ENCODE peak calls at places on chromosomes 1 and 21, in eight cellular contexts. G, T, Q, Y, E, F, W and J are unnamed samples.

GRCh38 chr21:41777934-41778815 is 11.3 kb upstream of the RIPK4 start:
- DNase-seq in G (peak), T (peak), Q (peak), Y (peak), E (peak), F (peak), W (peak), J (peak)

GRCh38 chr1:2783069-2783434 is 18.4 kb downstream of the TTC34 start:
- DNase-seq in G (no peak), T (no peak), Q (no peak), Y (no peak), E (no peak), F (peak), W (no peak), J (no peak)

GRCh38 chr1:74375376-74375775 is 137.0 kb downstream of the LRRC53 start:
- DNase-seq in G (no peak), T (no peak), Q (no peak), Y (no peak), E (no peak), F (no peak), W (no peak), J (no peak)

GRCh38 chr1:234322979-234323378 is 50.3 kb upstream of the COA6 start:
- DNase-seq in G (peak), T (peak), Q (peak), Y (peak), E (no peak), F (peak), W (peak), J (peak)

GRCh38 chr1:207890136-207890738 is 20.7 kb downstream of the CD34 start:
- DNase-seq in G (no peak), T (peak), Q (no peak), Y (peak), E (no peak), F (peak), W (peak), J (peak)

GRCh38 chr1:36829066-36829465 is 205.2 kb downstream of the GRIK3 start:
- DNase-seq in G (no peak), T (no peak), Q (no peak), Y (no peak), E (no peak), F (no peak), W (no peak), J (no peak)

GRCh38 chr1:38005195-38006007 is at the start of gene FHL3:
- DNase-seq in G (no peak), T (peak), Q (peak), Y (peak), E (no peak), F (peak), W (peak), J (peak)

GRCh38 chr1:25875154-25875855 is at the start of gene PAQR7:
- DNase-seq in G (peak), T (peak), Q (peak), Y (peak), E (no peak), F (peak), W (peak), J (peak)

GRCh38 chr1:211603191-211603701 is 24.3 kb upstream of the SLC30A1 start:
- DNase-seq in G (no peak), T (no peak), Q (no peak), Y (no peak), E (no peak), F (no peak), W (no peak), J (no peak)

GRCh38 chr1:38779491-38779890 is 80.1 kb downstream of the RRAGC start:
- DNase-seq in G (no peak), T (no peak), Q (no peak), Y (no peak), E (no peak), F (no peak), W (no peak), J (no peak)

GRCh38 chr1:248748211-248748610 is 7.3 kb downstream of the LYPD8 start:
- DNase-seq in G (no peak), T (no peak), Q (no peak), Y (no peak), E (no peak), F (no peak), W (no peak), J (no peak)

GRCh38 chr1:230568008-230568407 is 74.3 kb upstream of the COG2 start:
- DNase-seq in G (peak), T (no peak), Q (no peak), Y (peak), E (peak), F (no peak), W (peak), J (peak)
- TF ChIP-seq CTCF in G (no peak), T (no peak), Q (no peak), Y (peak), E (peak), F (no peak), W (no peak), J (peak)

DNA sequence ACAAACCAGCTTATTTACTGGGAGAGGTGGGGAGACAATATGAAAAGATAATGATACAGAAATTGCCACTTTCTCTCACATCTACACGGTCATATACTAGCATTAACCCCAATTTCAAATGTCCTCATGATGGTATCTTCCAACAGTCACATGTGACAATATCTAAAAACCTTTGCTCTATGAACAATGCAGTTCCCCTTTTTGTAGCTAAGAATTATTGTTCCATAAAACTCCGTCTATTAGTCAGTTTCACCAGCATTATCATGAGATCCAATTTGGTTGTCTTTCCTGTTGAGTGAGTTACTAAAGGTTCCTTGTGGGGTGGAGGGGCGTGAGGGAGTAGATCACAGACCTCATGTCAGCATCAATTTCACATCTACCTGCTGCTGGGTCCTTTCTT is 1.7 kb downstream of the TIAM1 start:
- DNase-seq in G (no peak), T (no peak), Q (no peak), Y (no peak), E (no peak), F (no peak), W (no peak), J (no peak)
- H3K4me3 ChIP-seq in G (no peak), T (no peak), Q (peak), Y (no peak), E (no peak), F (no peak), W (no peak), J (no peak)

GRCh38 chr1:156854634-156855033 is 4.3 kb downstream of the INSRR start:
- DNase-seq in G (no peak), T (no peak), Q (no peak), Y (no peak), E (no peak), F (no peak), W (no peak), J (no peak)
- TF ChIP-seq CTCF in G (no peak), T (no peak), Q (no peak), Y (no peak), E (peak), F (no peak), W (no peak), J (peak)

GRCh38 chr1:6648556-6648955 is 23.9 kb downstream of the THAP3 start:
- DNase-seq in G (no peak), T (no peak), Q (no peak), Y (no peak), E (no peak), F (no peak), W (no peak), J (no peak)
- H3K4me3 ChIP-seq in G (no peak), T (no peak), Q (no peak), Y (no peak), E (no peak), F (no peak), W (no peak), J (no peak)